ENCODE peak calls at places on chromosomes 1 and 21, in six cellular contexts. One of them, this sample, is unnamed.

GRCh38 chr1:18069903-18070302 is 37.7 kb upstream of the IGSF21 start:
- DNase-seq in tibial artery: no peak
- DNase-seq in adipocyte: no peak
- DNase-seq in GM12878: no peak
- DNase-seq in renal cortical epithelial cell: no peak
- DNase-seq in T-helper 1 cell: no peak
- DNase-seq in this sample: no peak

GRCh38 chr21:45482899-45483821 is 59.1 kb downstream of the SLC19A1 start:
- DNase-seq in tibial artery: no peak
- DNase-seq in adipocyte: no peak
- DNase-seq in GM12878: no peak
- DNase-seq in renal cortical epithelial cell: no peak
- DNase-seq in T-helper 1 cell: no peak
- DNase-seq in this sample: no peak

GRCh38 chr1:52550447-52550846 is 2.4 kb downstream of the TUT4 start:
- DNase-seq in tibial artery: no peak
- DNase-seq in adipocyte: no peak
- DNase-seq in GM12878: no peak
- DNase-seq in renal cortical epithelial cell: no peak
- DNase-seq in T-helper 1 cell: no peak
- DNase-seq in this sample: no peak

GRCh38 chr1:61569212-61569621 is 155.7 kb downstream of the TM2D1 start:
- DNase-seq in tibial artery: no peak
- DNase-seq in adipocyte: no peak
- DNase-seq in GM12878: no peak
- DNase-seq in renal cortical epithelial cell: no peak
- DNase-seq in T-helper 1 cell: no peak
- DNase-seq in this sample: no peak

GRCh38 chr1:154328318-154329151 is 3.2 kb downstream of the ATP8B2 start:
- DNase-seq in tibial artery: peak
- DNase-seq in adipocyte: peak
- DNase-seq in GM12878: no peak
- DNase-seq in renal cortical epithelial cell: peak
- DNase-seq in T-helper 1 cell: peak
- DNase-seq in this sample: peak

GRCh38 chr1:201530741-201531521 is 8.0 kb upstream of the NAV1 start:
- DNase-seq in tibial artery: peak
- DNase-seq in adipocyte: peak
- DNase-seq in GM12878: no peak
- DNase-seq in renal cortical epithelial cell: peak
- DNase-seq in T-helper 1 cell: no peak
- DNase-seq in this sample: peak

GRCh38 chr1:209493584-209493983 is 89.9 kb upstream of the CAMK1G start:
- DNase-seq in tibial artery: no peak
- DNase-seq in adipocyte: peak
- DNase-seq in GM12878: no peak
- DNase-seq in renal cortical epithelial cell: peak
- DNase-seq in T-helper 1 cell: no peak
- DNase-seq in this sample: no peak

GRCh38 chr21:10273196-10273595 is 248.2 kb upstream of the TPTE start:
- DNase-seq in tibial artery: no peak
- DNase-seq in adipocyte: no peak
- DNase-seq in GM12878: no peak
- DNase-seq in renal cortical epithelial cell: peak
- DNase-seq in T-helper 1 cell: no peak
- DNase-seq in this sample: peak

GRCh38 chr1:119675349-119676343 is 27.6 kb upstream of the ZNF697 start:
- DNase-seq in tibial artery: peak
- DNase-seq in adipocyte: peak
- DNase-seq in GM12878: peak
- DNase-seq in renal cortical epithelial cell: peak
- DNase-seq in T-helper 1 cell: no peak
- DNase-seq in this sample: peak

This sample was measured in AG10803.